ENCODE peak calls at places on chromosomes 4 and X, in five cellular contexts. B, N, E, R and Y are unnamed samples.

GRCh38 chrX:119145241-119145653 is 17.6 kb upstream of the KIAA1210 start:
- ATAC-seq in N (peak; percentile 82), B (no peak), R (no peak), E (peak; percentile 72), Y (no peak)

GRCh38 chrX:31136144-31136572 is 64.3 kb upstream of the FTHL17 start:
- ATAC-seq in B (peak; percentile 94), N (no peak), R (no peak), E (no peak), Y (no peak)

GRCh38 chr4:77564231-77564630 is 41.4 kb upstream of the CXCL13 start:
- ATAC-seq in N (no peak), R (peak; percentile 86), E (no peak), B (no peak), Y (peak; percentile 77)

GRCh38 chr4:177008071-177008835 is 215.5 kb upstream of the VEGFC start:
- ATAC-seq in R (no peak), N (no peak), B (no peak), E (no peak), Y (no peak)

GRCh38 chrX:31546130-31546529 is 474.3 kb upstream of the FTHL17 start:
- ATAC-seq in R (no peak), N (no peak), B (no peak), E (no peak), Y (no peak)

GRCh38 chr4:185648631-185649030 is 113.3 kb upstream of the PDLIM3 start:
- ATAC-seq in E (no peak), B (no peak), N (no peak), R (no peak), Y (no peak)

GRCh38 chr4:52729586-52729985 is 21.6 kb downstream of the ERVMER34-1 start:
- ATAC-seq in E (no peak), R (no peak), N (no peak), B (no peak), Y (no peak)

GRCh38 chrX:82141942-82142341 is 940.0 kb downstream of the SH3BGRL start:
- ATAC-seq in R (no peak), N (no peak), E (no peak), B (no peak), Y (no peak)

GRCh38 chrX:6821730-6822129 is 286.8 kb upstream of the VCX3A start:
- ATAC-seq in N (no peak), B (no peak), R (no peak), E (no peak), Y (no peak)

GRCh38 chrX:26411045-26411444 is 195.1 kb downstream of the MAGEB5 start:
- ATAC-seq in R (no peak), E (no peak), N (no peak), B (no peak), Y (no peak)

GRCh38 chr4:25448379-25449109 is 71.5 kb downstream of the ANAPC4 start:
- ATAC-seq in E (no peak), B (peak; percentile 20), N (no peak), R (no peak), Y (no peak)

GRCh38 chrX:2371026-2371778 is 129.6 kb downstream of the DHRSX start:
- ATAC-seq in B (no peak), N (peak; percentile 68), E (no peak), R (peak; percentile 59), Y (no peak)

GRCh38 chrX:52979568-52979967 is 21.2 kb upstream of the FAM156A start:
- ATAC-seq in E (no peak), R (peak; percentile 24), N (no peak), B (no peak), Y (no peak)

GRCh38 chr4:140141196-140141845 is 12.7 kb downstream of the MAML3 start:
- ATAC-seq in B (no peak), R (peak; percentile 66), N (no peak), E (no peak), Y (no peak)

GRCh38 chrX:4382273-4382672 is 668.8 kb upstream of the PRKX start:
- ATAC-seq in N (no peak), R (no peak), B (no peak), E (no peak), Y (no peak)

GRCh38 chr4:184432127-184432922 is 42.0 kb downstream of the IRF2 start:
- ATAC-seq in E (no peak), N (no peak), B (no peak), R (no peak), Y (no peak)

GRCh38 chr4:8675383-8675782 is 82.8 kb downstream of the CPZ start:
- ATAC-seq in B (peak; percentile 40), N (peak; percentile 71), E (no peak), R (no peak), Y (no peak)

GRCh38 chr4:139795476-139795875 is 129.9 kb downstream of the MGST2 start:
- ATAC-seq in R (no peak), E (no peak), B (no peak), N (no peak), Y (no peak)

GRCh38 chr4:114690571-114690970 is 92.0 kb downstream of the UGT8 start:
- ATAC-seq in E (no peak), N (no peak), R (no peak), B (no peak), Y (no peak)

GRCh38 chr4:117447925-117448324 is 362.5 kb upstream of the TRAM1L1 start:
- ATAC-seq in R (no peak), E (no peak), N (peak; percentile 38), B (peak; percentile 82), Y (no peak)

GRCh38 chrX:16160729-16161128 is 6.6 kb upstream of the MAGEB17 start:
- ATAC-seq in N (peak; percentile 93), B (no peak), E (no peak), R (no peak), Y (no peak)

GRCh38 chr4:122783301-122784215 is 43.1 kb upstream of the FGF2 start:
- ATAC-seq in R (peak; percentile 95), N (peak; percentile 95), B (no peak), E (peak; percentile 100), Y (peak; percentile 96)

GRCh38 chr4:38366451-38366850 is 297.5 kb upstream of the KLF3 start:
- ATAC-seq in N (no peak), R (no peak), E (no peak), B (no peak), Y (peak; percentile 51)

GRCh38 chr4:41448935-41449334 is 89.0 kb upstream of the LIMCH1 start:
- ATAC-seq in B (no peak), R (peak; percentile 20), N (no peak), E (no peak), Y (no peak)

GRCh38 chrX:41781500-41781899 is 57.5 kb downstream of the GPR82 start:
- ATAC-seq in B (peak; percentile 93), E (no peak), R (no peak), N (peak; percentile 60), Y (no peak)

GRCh38 chr4:25926473-25926872 is 12.5 kb downstream of the SMIM20 start:
- ATAC-seq in B (no peak), E (no peak), N (no peak), R (no peak), Y (no peak)

GRCh38 chr4:55318541-55319129 is 27.4 kb upstream of the SRD5A3 start:
- ATAC-seq in E (no peak), B (peak; percentile 23), N (no peak), R (no peak), Y (no peak)

GRCh38 chr4:38857354-38858096 is 908 bp upstream of the TLR6 start:
- ATAC-seq in B (peak; percentile 78), E (peak; percentile 87), R (peak; percentile 89), N (peak; percentile 84), Y (peak; percentile 89)

GRCh38 chr4:140643571-140644055 is 74.9 kb upstream of the UCP1 start:
- ATAC-seq in R (no peak), B (no peak), E (no peak), N (no peak), Y (no peak)

GRCh38 chrX:40227111-40227510 is 129.4 kb upstream of the BCOR start:
- ATAC-seq in R (no peak), N (no peak), B (no peak), E (no peak), Y (no peak)

GRCh38 chr4:77854431-77855111 is 8.1 kb upstream of the MRPL1 start:
- ATAC-seq in E (no peak), R (no peak), N (no peak), B (no peak), Y (no peak)

GRCh38 chrX:103531002-103531401 is 11.7 kb upstream of the RAB40A start:
- ATAC-seq in R (no peak), B (no peak), E (no peak), N (no peak), Y (no peak)
- TF ChIP-seq POLR2AphosphoS5 in R (no peak), B (no peak), E (no peak), N (no peak), Y (no peak)

DNA sequence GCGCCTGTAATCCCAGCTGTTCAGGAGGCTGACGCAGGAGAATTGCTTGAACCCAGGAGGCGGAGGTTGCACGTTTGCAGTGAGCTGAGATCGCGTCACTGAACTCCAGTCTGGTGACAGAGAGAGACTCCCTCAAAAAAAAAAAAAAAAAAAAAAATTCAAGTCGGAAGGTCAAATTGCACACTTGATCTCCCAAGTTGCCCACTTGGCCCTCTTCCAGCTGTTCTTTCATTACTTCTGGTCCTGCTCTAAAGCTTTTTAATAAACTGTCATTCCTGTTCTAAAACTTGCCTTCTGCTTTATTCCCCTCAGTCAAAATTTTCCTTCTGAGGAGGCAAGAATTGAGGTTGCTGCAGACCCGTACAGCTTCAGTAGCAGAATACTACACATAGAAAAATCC is 2358.0 kb downstream of the ARAP2 start:
- ATAC-seq in N (no peak), E (no peak), R (no peak), B (no peak), Y (no peak)
- H3K9me3 ChIP-seq in N (no peaks in the 10 kb centered on the region), E (no peaks in the 10 kb centered on the region), R (no peaks in the 10 kb centered on the region), B (no peaks in the 10 kb centered on the region), Y (no peaks in the 10 kb centered on the region)

DNA sequence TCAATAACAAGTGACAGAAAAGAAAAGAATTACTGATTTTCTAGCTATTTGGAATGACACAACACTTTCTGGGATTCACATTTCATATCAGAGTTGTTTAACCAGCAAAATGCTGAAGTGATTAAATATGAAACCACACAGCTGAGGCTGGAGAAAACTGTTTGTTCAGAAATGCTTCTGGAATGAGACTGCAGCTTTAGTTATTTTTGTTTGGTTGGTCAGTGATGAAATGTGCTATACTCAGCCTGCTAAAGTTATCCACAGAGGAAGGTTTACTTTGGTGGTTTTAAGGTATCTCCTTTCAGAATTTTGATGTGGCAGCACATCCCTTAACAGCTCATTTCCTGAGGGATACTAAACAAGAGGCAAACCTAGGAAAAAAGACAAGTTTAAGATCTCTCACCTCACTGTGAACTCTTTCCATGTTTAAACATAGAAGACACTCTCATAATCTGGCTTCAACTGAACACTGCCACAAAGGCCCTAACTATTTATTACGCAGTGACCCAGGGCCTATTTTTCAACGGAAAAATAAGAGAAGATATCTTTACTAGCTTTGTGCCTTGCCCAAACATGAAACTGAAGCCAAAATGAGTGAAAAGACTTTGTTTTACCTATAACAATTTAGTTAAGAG is 106.6 kb upstream of the PDE5A start:
- ATAC-seq in R (no peak), B (no peak), N (no peak), E (peak; percentile 89), Y (peak; percentile 78)
- H3K4me1 ChIP-seq in R (peaks cover 21% of the 10 kb centered on the region), B (no peaks in the 10 kb centered on the region), N (no peaks in the 10 kb centered on the region), E (peaks cover 27% of the 10 kb centered on the region), Y (peaks cover 30% of the 10 kb centered on the region)

GRCh38 chr4:104093247-104093646 is 373.5 kb upstream of the TACR3 start:
- ATAC-seq in R (no peak), N (no peak), E (no peak), B (no peak), Y (no peak)
- TF ChIP-seq POLR2AphosphoS5 in R (no peak), N (no peak), E (no peak), B (no peak), Y (no peak)

GRCh38 chrX:66021758-66022741 is 17.8 kb downstream of the VSIG4 start:
- ATAC-seq in B (no peak), E (no peak), N (no peak), R (no peak), Y (no peak)
- H3K9me3 ChIP-seq in B (no peaks in the 10 kb centered on the region), E (no peaks in the 10 kb centered on the region), N (no peaks in the 10 kb centered on the region), R (no peaks in the 10 kb centered on the region), Y (no peaks in the 10 kb centered on the region)